ENCODE peak calls at places on chromosomes 6 and 20, in eight cellular contexts. A, E, N, C, Z, K, U and J are unnamed samples.

GRCh38 chr6:51495016-51495805 is 592.2 kb downstream of the PKHD1 start:
- DNase-seq in A (no peak), E (no peak), N (no peak), C (no peak), Z (no peak), K (no peak), U (no peak), J (no peak)

GRCh38 chr20:982754-983153 is 19.4 kb downstream of the RSPO4 start:
- DNase-seq in A (no peak), E (no peak), N (no peak), C (no peak), Z (no peak), K (no peak), U (no peak), J (no peak)

GRCh38 chr6:159301277-159301676 is 132.1 kb downstream of the FNDC1 start:
- DNase-seq in A (no peak), E (no peak), N (no peak), C (no peak), Z (no peak), K (no peak), U (no peak), J (no peak)

GRCh38 chr6:167238694-167239467 is 52.2 kb upstream of the UNC93A start:
- DNase-seq in A (no peak), E (no peak), N (no peak), C (no peak), Z (no peak), K (no peak), U (no peak), J (no peak)

GRCh38 chr6:31733734-31734133 is 2.6 kb downstream of the CLIC1 start:
- DNase-seq in A (no peak), E (no peak), N (no peak), C (no peak), Z (no peak), K (no peak), U (no peak), J (no peak)

GRCh38 chr6:54813901-54814300 is 32.7 kb upstream of the FAM83B start:
- DNase-seq in A (peak), E (no peak), N (no peak), C (no peak), Z (no peak), K (no peak), U (no peak), J (no peak)

GRCh38 chr6:169654590-169655391 is 47.0 kb downstream of the WDR27 start:
- DNase-seq in A (peak), E (no peak), N (no peak), C (peak), Z (no peak), K (peak), U (peak), J (no peak)

GRCh38 chr20:63955281-63955845 is 853 bp downstream of the UCKL1 start:
- DNase-seq in A (peak), E (peak), N (no peak), C (no peak), Z (peak), K (no peak), U (no peak), J (no peak)

GRCh38 chr6:36622901-36623546 is 28.9 kb downstream of the SRSF3 start:
- DNase-seq in A (no peak), E (no peak), N (no peak), C (no peak), Z (no peak), K (no peak), U (no peak), J (no peak)

GRCh38 chr6:141359953-141360352 is 772.8 kb upstream of the GJE1 start:
- DNase-seq in A (no peak), E (no peak), N (no peak), C (peak), Z (no peak), K (no peak), U (no peak), J (no peak)

GRCh38 chr20:41177636-41178035 is 40.3 kb downstream of the PLCG1 start:
- DNase-seq in A (no peak), E (no peak), N (no peak), C (peak), Z (peak), K (no peak), U (peak), J (peak)

GRCh38 chr6:116220172-116220571 is 33.7 kb downstream of the TSPYL4 start:
- DNase-seq in A (no peak), E (no peak), N (no peak), C (peak), Z (no peak), K (no peak), U (no peak), J (no peak)

GRCh38 chr20:47818996-47819609 is 33.8 kb upstream of the SULF2 start:
- DNase-seq in A (no peak), E (no peak), N (no peak), C (no peak), Z (no peak), K (no peak), U (no peak), J (no peak)

GRCh38 chr6:47161176-47161687 is 119.1 kb upstream of the ADGRF1 start:
- DNase-seq in A (no peak), E (peak), N (no peak), C (peak), Z (no peak), K (no peak), U (no peak), J (no peak)

GRCh38 chr6:155495011-155495768 is 39.6 kb upstream of the NOX3 start:
- DNase-seq in A (peak), E (peak), N (no peak), C (peak), Z (peak), K (no peak), U (no peak), J (peak)

GRCh38 chr6:163355471-163355991 is 59.0 kb upstream of the QKI start:
- DNase-seq in A (no peak), E (peak), N (no peak), C (peak), Z (no peak), K (no peak), U (peak), J (no peak)

GRCh38 chr20:41248371-41249024 is 69.0 kb downstream of the ZHX3 start:
- DNase-seq in A (no peak), E (no peak), N (no peak), C (no peak), Z (no peak), K (no peak), U (no peak), J (no peak)

GRCh38 chr20:63286781-63287696 is 5.9 kb upstream of the COL20A1 start:
- DNase-seq in A (no peak), E (no peak), N (no peak), C (no peak), Z (no peak), K (no peak), U (no peak), J (no peak)

GRCh38 chr6:13678255-13678983 is 33.2 kb downstream of the RANBP9 start:
- DNase-seq in A (no peak), E (no peak), N (no peak), C (no peak), Z (no peak), K (no peak), U (no peak), J (no peak)

GRCh38 chr6:84569882-84570281 is 194.5 kb downstream of the TBX18 start:
- DNase-seq in A (no peak), E (no peak), N (no peak), C (no peak), Z (no peak), K (no peak), U (no peak), J (no peak)

GRCh38 chr6:126127662-126128061 is 141.3 kb downstream of the TRMT11 start:
- DNase-seq in A (no peak), E (peak), N (no peak), C (no peak), Z (no peak), K (no peak), U (no peak), J (no peak)

GRCh38 chr6:11727995-11728961 is 50.3 kb downstream of the ADTRP start:
- DNase-seq in A (no peak), E (peak), N (no peak), C (no peak), Z (no peak), K (peak), U (no peak), J (no peak)

GRCh38 chr20:588476-588875 is 21.6 kb downstream of the TCF15 start:
- DNase-seq in A (no peak), E (peak), N (no peak), C (no peak), Z (no peak), K (no peak), U (no peak), J (no peak)

GRCh38 chr20:5703542-5704215 is 46.5 kb upstream of the SHLD1 start:
- DNase-seq in A (no peak), E (no peak), N (no peak), C (no peak), Z (no peak), K (no peak), U (no peak), J (no peak)

GRCh38 chr20:8156603-8157079 is 24.6 kb downstream of the PLCB1 start:
- DNase-seq in A (peak), E (peak), N (no peak), C (peak), Z (no peak), K (no peak), U (no peak), J (no peak)

GRCh38 chr6:13794184-13794583 is 20.2 kb downstream of the MCUR1 start:
- DNase-seq in A (no peak), E (peak), N (no peak), C (peak), Z (no peak), K (no peak), U (peak), J (no peak)

GRCh38 chr6:56091159-56091869 is 156.1 kb downstream of the COL21A1 start:
- DNase-seq in A (no peak), E (peak), N (no peak), C (peak), Z (no peak), K (no peak), U (peak), J (no peak)

GRCh38 chr6:31836676-31837611 is 9.4 kb downstream of the HSPA1B start:
- DNase-seq in A (no peak), E (peak), N (no peak), C (no peak), Z (no peak), K (no peak), U (no peak), J (no peak)

GRCh38 chr6:94270040-94270689 is 850.8 kb upstream of the EPHA7 start:
- DNase-seq in A (peak), E (peak), N (no peak), C (no peak), Z (no peak), K (no peak), U (no peak), J (no peak)

GRCh38 chr20:53205046-53205445 is 232.9 kb downstream of the TSHZ2 start:
- DNase-seq in A (no peak), E (no peak), N (no peak), C (no peak), Z (no peak), K (no peak), U (no peak), J (no peak)

GRCh38 chr6:98092326-98092725 is 742.0 kb upstream of the POU3F2 start:
- DNase-seq in A (no peak), E (no peak), N (no peak), C (no peak), Z (no peak), K (no peak), U (no peak), J (no peak)

GRCh38 chr6:13281630-13282156 is 46.6 kb downstream of the TBC1D7 start:
- DNase-seq in A (peak), E (no peak), N (no peak), C (no peak), Z (no peak), K (no peak), U (no peak), J (no peak)

GRCh38 chr6:81265106-81265505 is 487.4 kb downstream of the TENT5A start:
- DNase-seq in A (no peak), E (no peak), N (no peak), C (peak), Z (no peak), K (no peak), U (peak), J (no peak)

GRCh38 chr20:22744341-22745193 is 160.2 kb upstream of the FOXA2 start:
- DNase-seq in A (no peak), E (no peak), N (no peak), C (no peak), Z (no peak), K (no peak), U (no peak), J (no peak)

GRCh38 chr6:93424303-93425064 is 5.1 kb upstream of the EPHA7 start:
- DNase-seq in A (no peak), E (peak), N (no peak), C (no peak), Z (no peak), K (no peak), U (peak), J (no peak)

GRCh38 chr20:47428851-47429336 is 72.4 kb upstream of the ZMYND8 start:
- DNase-seq in A (no peak), E (peak), N (no peak), C (no peak), Z (no peak), K (no peak), U (no peak), J (no peak)

GRCh38 chr20:667351-668034 is 8.1 kb downstream of the SCRT2 start:
- DNase-seq in A (no peak), E (peak), N (peak), C (peak), Z (no peak), K (peak), U (no peak), J (peak)

GRCh38 chr20:24866008-24866407 is 83.1 kb upstream of the CST7 start:
- DNase-seq in A (no peak), E (no peak), N (no peak), C (no peak), Z (no peak), K (no peak), U (no peak), J (no peak)